ENCODE peak calls at places on chromosome 14, in six cellular contexts. H, P, U, I, S and Q are unnamed samples. For H3K4me1, the result is how much of the 10 kb centered on the place peaks cover.

GRCh38 chr14:50001999-50002925 is 109.4 kb downstream of the ARF6 start:
- DNase-seq in H (peak), P (peak), U (no peak), I (no peak), S (no peak), Q (peak)

GRCh38 chr14:106564058-106564643 is 1037.8 kb downstream of the TMEM121 start:
- DNase-seq in H (peak), P (peak), U (no peak), I (no peak), S (peak), Q (peak)

GRCh38 chr14:77219591-77219990 is 38.0 kb downstream of the TMEM63C start:
- DNase-seq in H (no peak), P (no peak), U (no peak), I (no peak), S (no peak), Q (no peak)

GRCh38 chr14:50085570-50086315 is 30.6 kb downstream of the VCPKMT start:
- DNase-seq in H (no peak), P (peak), U (no peak), I (peak), S (no peak), Q (no peak)

GRCh38 chr14:96911499-96912130 is 114.4 kb downstream of the VRK1 start:
- DNase-seq in H (no peak), P (no peak), U (no peak), I (no peak), S (no peak), Q (no peak)

GRCh38 chr14:23025181-23025788 is 9.4 kb downstream of the PSMB5 start:
- DNase-seq in H (no peak), P (no peak), U (no peak), I (no peak), S (no peak), Q (no peak)

GRCh38 chr14:101960225-101960624 is 4.1 kb upstream of the DYNC1H1 start:
- DNase-seq in H (peak), P (peak), U (peak), I (no peak), S (no peak), Q (peak)

GRCh38 chr14:32070282-32070681 is 6.8 kb upstream of the ARHGAP5 start:
- DNase-seq in H (no peak), P (no peak), U (no peak), I (no peak), S (no peak), Q (no peak)

GRCh38 chr14:21095430-21096205 is 2.8 kb downstream of the ZNF219 start:
- DNase-seq in H (peak), P (no peak), U (no peak), I (peak), S (no peak), Q (no peak)

GRCh38 chr14:36394593-36394992 is 74.2 kb upstream of the MBIP start:
- DNase-seq in H (no peak), P (no peak), U (no peak), I (no peak), S (no peak), Q (no peak)

GRCh38 chr14:73613046-73613383 is 698 bp downstream of the ACOT6 start:
- DNase-seq in H (no peak), P (no peak), U (no peak), I (no peak), S (peak), Q (no peak)

GRCh38 chr14:65281991-65282908 is 130.3 kb upstream of the FUT8 start:
- DNase-seq in H (peak), P (peak), U (no peak), I (peak), S (no peak), Q (no peak)

GRCh38 chr14:35285168-35285990 is 6.8 kb upstream of the PSMA6 start:
- DNase-seq in H (no peak), P (peak), U (no peak), I (peak), S (no peak), Q (no peak)

GRCh38 chr14:65850429-65851145 is 438.1 kb downstream of the FUT8 start:
- DNase-seq in H (no peak), P (no peak), U (no peak), I (no peak), S (no peak), Q (no peak)

GRCh38 chr14:98227000-98227726 is 1044.8 kb downstream of the BCL11B start:
- DNase-seq in H (no peak), P (no peak), U (peak), I (no peak), S (no peak), Q (no peak)

GRCh38 chr14:23070262-23071129 is 13.2 kb upstream of the CDH24 start:
- DNase-seq in H (no peak), P (no peak), U (no peak), I (no peak), S (no peak), Q (no peak)

GRCh38 chr14:24513009-24513408 is 4.9 kb upstream of the CMA1 start:
- DNase-seq in H (peak), P (no peak), U (no peak), I (no peak), S (no peak), Q (no peak)

GRCh38 chr14:105414456-105415371 is 4.9 kb upstream of the MTA1 start:
- DNase-seq in H (peak), P (no peak), U (peak), I (peak), S (peak), Q (peak)

GRCh38 chr14:74491952-74492351 is 1.2 kb downstream of the NPC2 start:
- DNase-seq in H (peak), P (peak), U (no peak), I (peak), S (peak), Q (no peak)

GRCh38 chr14:56592746-56593544 is 13.3 kb downstream of the TMEM260 start:
- DNase-seq in H (no peak), P (no peak), U (no peak), I (no peak), S (no peak), Q (no peak)

GRCh38 chr14:20757963-20758362 is 10.2 kb upstream of the EDDM3B start:
- DNase-seq in H (peak), P (peak), U (no peak), I (no peak), S (no peak), Q (no peak)

GRCh38 chr14:76926521-76927251 is 100.5 kb downstream of the LRRC74A start:
- DNase-seq in H (peak), P (peak), U (peak), I (peak), S (no peak), Q (no peak)

GRCh38 chr14:74400328-74400727 is 25.7 kb downstream of the SYNDIG1L start:
- DNase-seq in H (peak), P (peak), U (peak), I (no peak), S (peak), Q (no peak)

GRCh38 chr14:76324133-76324532 is 51.8 kb upstream of the ESRRB start:
- DNase-seq in H (no peak), P (no peak), U (no peak), I (no peak), S (no peak), Q (no peak)

GRCh38 chr14:71225108-71225507 is 317.8 kb downstream of the PCNX1 start:
- DNase-seq in H (no peak), P (no peak), U (no peak), I (peak), S (no peak), Q (no peak)

GRCh38 chr14:70987042-70987441 is 79.8 kb downstream of the PCNX1 start:
- DNase-seq in H (no peak), P (no peak), U (no peak), I (peak), S (no peak), Q (no peak)

GRCh38 chr14:35844494-35844893 is 18.4 kb downstream of the BRMS1L start:
- DNase-seq in H (no peak), P (no peak), U (no peak), I (no peak), S (no peak), Q (no peak)

GRCh38 chr14:29442720-29443119 is 484.9 kb downstream of the PRKD1 start:
- DNase-seq in H (no peak), P (no peak), U (no peak), I (peak), S (no peak), Q (no peak)

GRCh38 chr14:34872822-34873590 is 2.2 kb downstream of the BAZ1A start:
- DNase-seq in H (peak), P (peak), U (no peak), I (peak), S (peak), Q (no peak)

GRCh38 chr14:69839017-69839416 is 40.2 kb upstream of the SMOC1 start:
- DNase-seq in H (no peak), P (no peak), U (no peak), I (no peak), S (no peak), Q (no peak)

GRCh38 chr14:101630056-101630960 is 69.0 kb downstream of the DIO3 start:
- DNase-seq in H (no peak), P (no peak), U (no peak), I (no peak), S (no peak), Q (no peak)

GRCh38 chr14:69845787-69846186 is 33.4 kb upstream of the SMOC1 start:
- DNase-seq in H (no peak), P (no peak), U (no peak), I (peak), S (no peak), Q (no peak)

DNA sequence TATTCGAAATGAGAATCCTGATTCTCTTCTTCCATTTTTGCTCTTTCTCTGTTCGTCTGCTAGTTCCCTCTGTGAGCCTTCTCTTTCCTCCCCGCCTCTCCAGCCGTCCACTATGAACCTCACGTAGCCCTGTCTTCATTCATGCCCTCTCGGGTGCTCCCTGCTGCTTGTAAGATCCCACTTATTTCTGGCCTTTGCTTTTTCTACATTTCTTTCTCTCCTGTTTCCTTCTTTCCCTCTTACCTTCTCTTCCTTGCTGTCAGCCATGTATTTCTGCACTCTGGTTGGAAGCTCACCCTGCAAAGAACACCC is 85.9 kb downstream of the SAMD4A start:
- DNase-seq in H (no peak), P (no peak), U (no peak), I (no peak), S (no peak), Q (no peak)
- H3K4me1 ChIP-seq in H (under half), P (under half), U (under half), I (under half), S (half or more), Q (under half)

GRCh38 chr14:46074061-46074460 is 577.5 kb downstream of the RPL10L start:
- DNase-seq in H (no peak), P (no peak), U (no peak), I (no peak), S (no peak), Q (no peak)
- H3K27ac ChIP-seq in H (no peak), P (no peak), U (no peak), I (no peak), S (no peak), Q (no peak)

DNA sequence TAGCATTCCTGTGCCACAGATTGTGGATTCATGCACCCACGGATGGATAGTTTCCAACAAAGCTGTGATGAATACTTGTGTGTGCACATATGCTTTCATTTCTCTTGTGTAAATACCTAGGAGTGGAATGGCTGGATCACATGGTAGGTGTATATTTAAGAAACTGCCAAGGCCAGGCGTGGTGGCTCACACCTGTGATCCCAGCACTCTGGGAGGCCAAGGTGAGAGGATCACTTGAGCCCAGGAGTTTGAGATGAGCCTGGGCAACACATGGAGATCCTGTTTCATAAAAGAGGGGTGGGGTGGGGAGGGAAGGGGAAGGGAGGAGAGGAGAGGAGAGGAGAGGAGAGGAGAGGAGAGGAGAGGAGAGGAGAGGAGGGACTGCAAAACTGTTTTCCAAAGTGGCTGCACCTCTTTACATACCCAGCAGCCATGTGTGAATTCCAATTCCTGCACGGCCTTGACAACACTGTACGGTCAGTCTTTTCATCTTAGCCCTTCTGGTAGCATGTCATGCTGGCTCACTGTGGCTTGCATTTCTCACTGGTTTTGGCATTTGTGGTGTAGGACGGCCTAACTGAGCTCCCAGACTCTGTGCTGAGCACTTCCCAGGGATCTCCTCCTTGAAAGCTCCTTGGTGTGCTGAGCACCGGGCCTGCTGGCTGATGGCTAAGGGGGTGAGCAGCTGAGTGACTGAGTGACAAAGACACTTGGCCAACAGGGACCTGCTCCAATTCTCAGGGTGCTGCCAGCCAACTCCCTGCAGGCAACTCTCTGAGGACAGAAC is 27.9 kb downstream of the SYNE3 start:
- DNase-seq in H (no peak), P (no peak), U (peak), I (peak), S (no peak), Q (no peak)
- H3K4me1 ChIP-seq in H (under half), P (half or more), U (under half), I (under half), S (under half), Q (half or more)

GRCh38 chr14:91410781-91411536 is 6.7 kb downstream of the CCDC88C start:
- DNase-seq in H (no peak), P (peak), U (no peak), I (no peak), S (no peak), Q (peak)
- H3K27ac ChIP-seq in H (no peak), P (peak), U (no peak), I (no peak), S (no peak), Q (peak)

GRCh38 chr14:68191567-68192321 is 372.2 kb downstream of the RAD51B start:
- DNase-seq in H (peak), P (no peak), U (no peak), I (peak), S (peak), Q (no peak)
- H3K4me1 ChIP-seq in H (under half), P (under half), U (under half), I (under half), S (half or more), Q (under half)

GRCh38 chr14:30894923-30895515 is 20.7 kb downstream of the COCH start:
- DNase-seq in H (peak), P (no peak), U (no peak), I (no peak), S (no peak), Q (no peak)
- H3K27ac ChIP-seq in H (no peak), P (no peak), U (no peak), I (no peak), S (no peak), Q (no peak)

GRCh38 chr14:51865953-51866747 is 5.7 kb downstream of the GNG2 start:
- DNase-seq in H (peak), P (no peak), U (no peak), I (no peak), S (no peak), Q (no peak)
- H3K4me1 ChIP-seq in H (half or more), P (under half), U (under half), I (under half), S (under half), Q (half or more)

GRCh38 chr14:93103392-93104080 is 12.2 kb downstream of the ITPK1 start:
- DNase-seq in H (no peak), P (peak), U (no peak), I (no peak), S (no peak), Q (peak)

GRCh38 chr14:93107383-93107782 is 8.3 kb downstream of the ITPK1 start:
- DNase-seq in H (no peak), P (no peak), U (no peak), I (no peak), S (no peak), Q (no peak)

GRCh38 chr14:93104961-93105360 is 10.8 kb downstream of the ITPK1 start:
- DNase-seq in H (peak), P (no peak), U (no peak), I (no peak), S (no peak), Q (no peak)

GRCh38 chr14:93106541-93107156 is 9.1 kb downstream of the ITPK1 start:
- DNase-seq in H (no peak), P (no peak), U (no peak), I (no peak), S (no peak), Q (no peak)

GRCh38 chr14:93105362-93105761 is 10.4 kb downstream of the ITPK1 start:
- DNase-seq in H (no peak), P (no peak), U (no peak), I (peak), S (no peak), Q (peak)
- H3K27ac ChIP-seq in H (no peak), P (no peak), U (no peak), I (no peak), S (no peak), Q (no peak)

GRCh38 chr14:86055512-86055911 is 525.6 kb downstream of the FLRT2 start:
- DNase-seq in H (peak), P (peak), U (no peak), I (peak), S (peak), Q (no peak)
- H3K4me1 ChIP-seq in H (under half), P (under half), U (under half), I (under half), S (under half), Q (under half)